ENCODE peak calls at places on chromosome 6, in nine cellular contexts. E, M, F, R, O, Z, P, X and L are unnamed samples. For H3K4me1 and H3K36me3, the result is how much of the 10 kb centered on the place peaks cover.

GRCh38 chr6:10461850-10462249 is 47.0 kb upstream of the TFAP2A start:
- DNase-seq in E (no peak), M (no peak), F (no peak), R (no peak), O (no peak), Z (no peak), P (no peak), X (no peak), L (no peak)

GRCh38 chr6:138682722-138683521 is 90.6 kb upstream of the CCDC28A start:
- DNase-seq in E (no peak), M (no peak), F (no peak), R (no peak), O (no peak), Z (peak), P (no peak), X (no peak), L (peak)

GRCh38 chr6:137370871-137371633 is 123.1 kb downstream of the OLIG3 start:
- DNase-seq in E (peak), M (no peak), F (no peak), R (no peak), O (no peak), Z (no peak), P (no peak), X (no peak), L (no peak)

GRCh38 chr6:30888472-30889137 is 4.3 kb downstream of the DDR1 start:
- DNase-seq in E (no peak), M (no peak), F (no peak), R (peak), O (no peak), Z (peak), P (no peak), X (no peak), L (peak)

GRCh38 chr6:36350082-36350481 is 13.4 kb upstream of the BNIP5 start:
- DNase-seq in E (no peak), M (no peak), F (no peak), R (peak), O (no peak), Z (no peak), P (no peak), X (no peak), L (no peak)

GRCh38 chr6:100078509-100078908 is 84.5 kb upstream of the MCHR2 start:
- DNase-seq in E (peak), M (no peak), F (no peak), R (no peak), O (peak), Z (peak), P (no peak), X (peak), L (no peak)

GRCh38 chr6:107695061-107695715 is 128.9 kb downstream of the SCML4 start:
- DNase-seq in E (no peak), M (no peak), F (no peak), R (no peak), O (no peak), Z (no peak), P (no peak), X (no peak), L (peak)

GRCh38 chr6:125871365-125871764 is 80.6 kb downstream of the NCOA7 start:
- DNase-seq in E (no peak), M (no peak), F (no peak), R (no peak), O (no peak), Z (peak), P (no peak), X (no peak), L (peak)

GRCh38 chr6:3473773-3474172 is 16.9 kb upstream of the SLC22A23 start:
- DNase-seq in E (no peak), M (no peak), F (no peak), R (no peak), O (no peak), Z (no peak), P (no peak), X (no peak), L (no peak)

GRCh38 chr6:144285548-144285797 is 338 bp downstream of the UTRN start:
- DNase-seq in E (no peak), M (peak), F (no peak), R (no peak), O (no peak), Z (peak), P (no peak), X (no peak), L (no peak)

GRCh38 chr6:139748353-139749146 is 374.1 kb upstream of the CITED2 start:
- DNase-seq in E (no peak), M (no peak), F (no peak), R (no peak), O (peak), Z (no peak), P (no peak), X (no peak), L (peak)

GRCh38 chr6:158321960-158322359 is 9.7 kb downstream of the TULP4 start:
- DNase-seq in E (no peak), M (no peak), F (no peak), R (no peak), O (no peak), Z (peak), P (no peak), X (no peak), L (peak)

GRCh38 chr6:36120979-36121706 is 9.2 kb upstream of the MAPK13 start:
- DNase-seq in E (peak), M (no peak), F (peak), R (peak), O (peak), Z (peak), P (peak), X (no peak), L (peak)

GRCh38 chr6:44925100-44925739 is 402.9 kb upstream of the RUNX2 start:
- DNase-seq in E (no peak), M (no peak), F (no peak), R (no peak), O (no peak), Z (no peak), P (no peak), X (no peak), L (no peak)

GRCh38 chr6:165657325-165657680 is 5.7 kb downstream of the PDE10A start:
- DNase-seq in E (no peak), M (no peak), F (no peak), R (no peak), O (no peak), Z (no peak), P (no peak), X (no peak), L (no peak)

GRCh38 chr6:53680489-53680888 is 14.9 kb upstream of the KLHL31 start:
- DNase-seq in E (no peak), M (no peak), F (no peak), R (no peak), O (no peak), Z (no peak), P (no peak), X (no peak), L (no peak)

GRCh38 chr6:39347906-39348585 is 25.5 kb upstream of the KCNK16 start:
- DNase-seq in E (peak), M (peak), F (peak), R (peak), O (peak), Z (peak), P (peak), X (peak), L (peak)

GRCh38 chr6:109322825-109323580 is 59.3 kb downstream of the CD164 start:
- DNase-seq in E (peak), M (no peak), F (no peak), R (no peak), O (no peak), Z (no peak), P (no peak), X (peak), L (no peak)

GRCh38 chr6:36677059-36677749 is 1.3 kb upstream of the CDKN1A start:
- DNase-seq in E (no peak), M (no peak), F (no peak), R (no peak), O (no peak), Z (no peak), P (no peak), X (no peak), L (peak)

GRCh38 chr6:86205980-86206379 is 563.3 kb upstream of the SYNCRIP start:
- DNase-seq in E (no peak), M (no peak), F (no peak), R (no peak), O (no peak), Z (no peak), P (no peak), X (no peak), L (no peak)

GRCh38 chr6:136582702-136583471 is 32.7 kb upstream of the MAP7 start:
- DNase-seq in E (peak), M (no peak), F (no peak), R (no peak), O (no peak), Z (peak), P (no peak), X (no peak), L (peak)

GRCh38 chr6:1894954-1895353 is 285.2 kb downstream of the FOXC1 start:
- DNase-seq in E (no peak), M (no peak), F (no peak), R (no peak), O (peak), Z (peak), P (peak), X (no peak), L (no peak)

GRCh38 chr6:26304213-26305096 is 60.5 kb upstream of the BTN3A2 start:
- DNase-seq in E (peak), M (peak), F (no peak), R (no peak), O (peak), Z (no peak), P (peak), X (peak), L (peak)

GRCh38 chr6:41723178-41723935 is 12.1 kb downstream of the TFEB start:
- DNase-seq in E (peak), M (no peak), F (peak), R (peak), O (peak), Z (peak), P (peak), X (peak), L (peak)

GRCh38 chr6:165876568-165876967 is 213.5 kb upstream of the PDE10A start:
- DNase-seq in E (no peak), M (peak), F (peak), R (no peak), O (peak), Z (no peak), P (peak), X (no peak), L (no peak)

GRCh38 chr6:36082318-36082717 is 48.0 kb upstream of the MAPK13 start:
- DNase-seq in E (no peak), M (no peak), F (no peak), R (no peak), O (no peak), Z (no peak), P (no peak), X (no peak), L (no peak)

GRCh38 chr6:55069132-55069781 is 105.1 kb upstream of the HCRTR2 start:
- DNase-seq in E (peak), M (no peak), F (no peak), R (no peak), O (peak), Z (peak), P (peak), X (peak), L (peak)

GRCh38 chr6:41430875-41431274 is 95.5 kb downstream of the NCR2 start:
- DNase-seq in E (no peak), M (no peak), F (no peak), R (no peak), O (no peak), Z (peak), P (no peak), X (no peak), L (peak)

GRCh38 chr6:145026267-145026679 is 709.0 kb downstream of the EPM2A start:
- DNase-seq in E (no peak), M (no peak), F (peak), R (no peak), O (no peak), Z (no peak), P (no peak), X (no peak), L (no peak)

GRCh38 chr6:42086046-42086664 is 35.8 kb downstream of the TAF8 start:
- DNase-seq in E (no peak), M (no peak), F (no peak), R (no peak), O (no peak), Z (peak), P (no peak), X (no peak), L (no peak)

GRCh38 chr6:26087284-26088115 is at the start of gene HFE:
- DNase-seq in E (peak), M (peak), F (peak), R (peak), O (peak), Z (no peak), P (peak), X (peak), L (peak)

GRCh38 chr6:111662192-111662793 is 56.6 kb upstream of the TRAF3IP2 start:
- DNase-seq in E (no peak), M (no peak), F (no peak), R (no peak), O (no peak), Z (peak), P (no peak), X (no peak), L (no peak)

GRCh38 chr6:111660531-111660930 is 54.9 kb upstream of the TRAF3IP2 start:
- DNase-seq in E (no peak), M (no peak), F (no peak), R (no peak), O (no peak), Z (no peak), P (no peak), X (no peak), L (no peak)

GRCh38 chr6:111662794-111663231 is 57.1 kb upstream of the TRAF3IP2 start:
- DNase-seq in E (peak), M (no peak), F (no peak), R (no peak), O (no peak), Z (no peak), P (peak), X (no peak), L (no peak)

GRCh38 chr6:111663232-111663631 is 57.6 kb upstream of the TRAF3IP2 start:
- DNase-seq in E (no peak), M (no peak), F (no peak), R (no peak), O (no peak), Z (no peak), P (peak), X (no peak), L (no peak)

GRCh38 chr6:111661541-111662041 is 55.9 kb upstream of the TRAF3IP2 start:
- DNase-seq in E (no peak), M (no peak), F (peak), R (no peak), O (peak), Z (no peak), P (peak), X (no peak), L (no peak)
- H3K4me1 ChIP-seq in E (under half), M (under half), F (under half), R (under half), O (under half), Z (under half), P (under half), X (under half), L (half or more)

GRCh38 chr6:27688014-27688586 is 215.2 kb upstream of the ZNF184 start:
- DNase-seq in E (peak), M (peak), F (peak), R (peak), O (peak), Z (peak), P (peak), X (peak), L (peak)
- H3K4me3 ChIP-seq in E (peak), M (peak), F (peak), R (peak), O (peak), Z (peak), P (peak), X (peak), L (peak)

DNA sequence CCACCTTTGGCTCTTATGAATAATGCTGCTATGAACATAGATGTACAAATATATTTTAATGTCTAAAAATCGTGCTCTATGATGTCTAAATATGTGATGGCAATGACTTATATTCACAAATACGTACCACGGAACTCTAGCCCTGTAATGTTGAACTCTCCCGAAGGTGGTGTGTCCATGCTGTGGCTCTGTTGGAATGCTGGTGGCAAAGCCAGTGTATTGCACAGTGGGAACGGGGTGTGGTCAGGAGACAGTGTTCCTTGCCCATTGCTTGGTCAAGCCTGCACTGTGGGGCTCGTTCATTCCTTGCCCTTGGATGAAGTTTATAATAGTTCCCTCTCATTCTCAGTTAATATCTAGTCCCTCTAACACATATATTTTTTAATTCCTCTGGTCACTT is 109.6 kb downstream of the MTHFD1L start:
- DNase-seq in E (no peak), M (no peak), F (no peak), R (no peak), O (no peak), Z (no peak), P (no peak), X (no peak), L (no peak)
- H3K36me3 ChIP-seq in E (half or more), M (under half), F (under half), R (under half), O (under half), Z (under half), P (under half), X (half or more), L (under half)

DNA sequence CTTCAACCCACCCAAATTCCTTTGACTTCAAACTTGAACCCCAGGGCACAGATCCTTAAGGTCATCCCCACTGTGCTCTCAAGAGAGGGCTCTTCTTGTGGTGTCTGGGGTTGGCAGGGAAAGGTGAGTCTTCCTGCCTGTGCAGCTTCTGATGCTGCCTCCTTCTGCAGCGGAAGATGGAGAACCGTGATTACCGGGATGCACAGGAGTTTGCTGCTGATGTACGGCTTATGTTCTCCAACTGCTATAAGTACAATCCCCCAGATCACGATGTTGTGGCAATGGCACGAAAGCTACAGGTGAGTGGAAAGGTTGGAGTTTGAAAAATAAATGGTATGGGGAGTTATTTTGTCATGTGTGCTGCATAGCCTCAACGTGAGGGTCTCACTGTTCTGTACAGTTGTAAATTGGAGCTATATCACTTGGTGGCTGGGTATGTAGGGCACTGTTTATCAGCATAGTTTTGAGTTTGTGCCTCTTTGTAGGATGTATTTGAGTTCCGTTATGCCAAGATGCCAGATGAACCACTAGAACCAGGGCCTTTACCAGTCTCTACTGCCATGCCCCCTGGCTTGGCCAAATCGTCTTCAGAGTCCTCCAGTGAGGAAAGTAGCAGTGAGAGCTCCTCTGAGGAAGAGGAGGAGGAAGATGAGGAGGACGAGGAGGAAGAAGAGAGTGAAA is 9.0 kb downstream of the BRD2 start:
- DNase-seq in E (no peak), M (no peak), F (no peak), R (no peak), O (no peak), Z (no peak), P (no peak), X (no peak), L (no peak)
- H3K4me1 ChIP-seq in E (under half), M (under half), F (half or more), R (under half), O (half or more), Z (under half), P (half or more), X (under half), L (half or more)

DNA sequence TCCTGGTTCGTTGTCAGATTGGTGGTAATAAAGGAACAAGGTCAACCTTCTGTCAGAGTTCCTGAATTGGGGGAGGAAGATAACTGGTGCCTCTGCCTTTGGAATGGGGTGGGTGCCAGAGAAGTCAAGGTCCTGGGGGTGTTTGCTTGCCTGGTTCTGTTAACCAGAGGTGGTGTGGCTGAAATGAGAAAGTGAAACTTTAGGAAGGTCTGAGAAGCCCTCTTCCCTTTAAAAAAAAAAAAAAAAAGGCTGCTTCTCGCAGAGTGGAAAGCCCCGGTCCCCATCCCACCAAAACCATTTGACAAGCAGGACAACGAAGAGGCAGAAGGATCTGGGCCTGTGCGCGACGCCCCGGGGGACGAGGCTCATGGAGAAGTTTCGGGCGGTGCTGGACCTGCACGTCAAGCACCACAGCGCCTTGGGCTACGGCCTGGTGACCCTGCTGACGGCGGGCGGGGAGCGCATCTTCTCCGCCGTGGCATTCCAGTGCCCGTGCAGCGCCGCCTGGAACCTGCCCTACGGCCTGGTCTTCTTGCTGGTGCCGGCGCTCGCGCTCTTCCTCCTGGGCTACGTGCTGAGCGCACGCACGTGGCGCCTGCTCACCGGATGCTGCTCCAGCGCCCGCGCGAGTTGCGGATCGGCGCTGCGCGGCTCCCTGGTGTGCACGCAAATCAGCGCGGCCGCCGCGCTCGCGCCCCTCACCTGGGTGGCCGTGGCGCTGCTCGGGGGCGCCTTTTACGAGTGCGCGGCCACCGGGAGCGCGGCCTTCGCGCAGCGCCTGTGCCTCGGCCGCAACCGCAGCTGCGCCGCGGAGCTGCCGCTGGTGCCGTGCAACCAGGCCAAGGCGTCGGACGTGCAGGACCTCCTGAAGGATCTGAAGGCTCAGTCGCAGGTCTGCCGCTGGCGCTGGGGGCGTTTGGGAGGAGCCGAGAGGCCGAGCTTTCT is 660 bp downstream of the CALHM6 start:
- DNase-seq in E (no peak), M (peak), F (peak), R (peak), O (peak), Z (no peak), P (peak), X (peak), L (peak)
- H3K4me3 ChIP-seq in E (no peak), M (peak), F (peak), R (peak), O (no peak), Z (no peak), P (peak), X (peak), L (peak)